ENCODE peak calls at places on chromosomes 7 and 10, in six cellular contexts. O, F, M, Z, L and X are unnamed samples.

GRCh38 chr10:124956764-124957163 is 14.8 kb downstream of the ZRANB1 start:
- DNase-seq in O (no peak), F (no peak), M (no peak), Z (no peak), L (no peak), X (no peak)

GRCh38 chr7:38840736-38841460 is 68.1 kb downstream of the VPS41 start:
- DNase-seq in O (no peak), F (no peak), M (peak; percentile 89), Z (no peak), L (no peak), X (no peak)

GRCh38 chr10:32367793-32368453 is 21.0 kb upstream of the EPC1 start:
- DNase-seq in O (peak; percentile 46), F (peak; percentile 83), M (peak; percentile 81), Z (peak; percentile 62), L (peak; percentile 78), X (peak; percentile 82)

GRCh38 chr7:12229046-12229445 is 18.0 kb downstream of the TMEM106B start:
- DNase-seq in O (no peak), F (no peak), M (peak; percentile 50), Z (no peak), L (no peak), X (no peak)

GRCh38 chr10:124532106-124532641 is 70.6 kb downstream of the LHPP start:
- DNase-seq in O (no peak), F (peak; percentile 91), M (peak; percentile 46), Z (no peak), L (no peak), X (peak; percentile 93)

GRCh38 chr10:94192974-94193373 is 169.8 kb downstream of the NOC3L start:
- DNase-seq in O (no peak), F (no peak), M (peak; percentile 35), Z (no peak), L (no peak), X (no peak)

GRCh38 chr7:132739271-132739955 is 163.1 kb upstream of the PLXNA4 start:
- DNase-seq in O (no peak), F (no peak), M (peak; percentile 81), Z (no peak), L (no peak), X (no peak)

GRCh38 chr10:119103687-119104652 is at the start of gene DENND10:
- DNase-seq in O (peak; percentile 100), F (peak; percentile 85), M (peak; percentile 87), Z (peak; percentile 85), L (peak; percentile 78), X (peak; percentile 96)

GRCh38 chr10:92567952-92568600 is 5.8 kb downstream of the IDE start:
- DNase-seq in O (no peak), F (peak; percentile 9), M (peak; percentile 83), Z (no peak), L (no peak), X (no peak)

GRCh38 chr7:143979359-143979758 is 20.8 kb upstream of the OR6B1 start:
- DNase-seq in O (no peak), F (no peak), M (peak; percentile 82), Z (no peak), L (no peak), X (no peak)

GRCh38 chr7:47302560-47302959 is 279.4 kb downstream of the TNS3 start:
- DNase-seq in O (no peak), F (no peak), M (no peak), Z (no peak), L (no peak), X (no peak)

GRCh38 chr10:17512341-17513001 is 58.1 kb upstream of the ST8SIA6 start:
- DNase-seq in O (no peak), F (no peak), M (peak; percentile 93), Z (peak; percentile 17), L (no peak), X (no peak)

GRCh38 chr10:62759599-62760175 is 44.8 kb upstream of the ADO start:
- DNase-seq in O (no peak), F (no peak), M (no peak), Z (no peak), L (no peak), X (no peak)

GRCh38 chr7:67210567-67210966 is 213.9 kb downstream of the TYW1 start:
- DNase-seq in O (no peak), F (no peak), M (no peak), Z (no peak), L (no peak), X (no peak)

GRCh38 chr10:71268247-71268691 is 50.8 kb upstream of the SLC29A3 start:
- DNase-seq in O (no peak), F (peak; percentile 64), M (peak; percentile 66), Z (no peak), L (no peak), X (peak; percentile 85)
- TF ChIP-seq CTCF in O (peak; percentile 66), F (peak; percentile 77), M (peak; percentile 88), Z (peak; percentile 69), L (no peak), X (peak; percentile 88)

DNA sequence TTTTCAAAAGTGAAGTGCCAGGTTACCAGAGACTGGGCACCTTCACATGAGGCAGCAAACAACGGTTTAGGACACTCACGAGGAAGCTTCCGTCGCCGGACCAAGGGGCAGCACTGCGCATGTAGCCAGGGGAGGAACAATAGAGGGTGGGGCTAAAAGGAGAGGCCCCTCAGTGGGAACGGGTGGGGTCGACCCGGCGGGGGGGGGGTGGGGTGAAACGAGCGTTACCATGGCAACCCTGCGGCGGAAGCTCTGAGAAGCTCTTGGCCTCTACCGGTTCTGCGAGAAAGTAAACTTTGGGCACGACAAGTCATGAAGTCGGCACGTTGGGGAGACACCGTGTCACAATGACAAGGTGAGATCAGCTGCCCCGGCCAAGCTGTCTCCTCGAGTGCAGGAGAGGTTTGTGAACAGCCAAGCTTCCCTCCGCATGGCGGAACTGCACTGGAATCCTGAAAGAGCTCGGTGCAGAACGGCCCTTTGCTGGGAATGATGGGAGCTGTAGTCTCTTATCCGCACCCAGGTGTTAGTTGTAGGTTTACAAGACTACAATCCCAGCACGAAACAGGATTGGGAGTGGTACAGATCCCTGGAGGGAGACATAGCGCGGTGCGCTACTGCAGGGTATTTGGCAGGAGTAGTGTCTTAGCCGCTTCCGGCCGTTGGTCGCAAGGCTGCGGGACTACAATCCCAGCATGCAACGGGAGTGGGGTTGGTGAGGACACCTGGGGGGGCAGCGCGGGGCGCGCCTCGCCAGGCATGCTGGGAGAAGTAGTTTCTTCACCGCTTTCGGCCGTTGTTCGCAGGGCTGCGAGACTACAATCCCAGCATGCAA is 72.8 kb upstream of the ZNF722 start:
- DNase-seq in O (peak; percentile 96), F (no peak), M (peak; percentile 2), Z (peak; percentile 93), L (peak; percentile 90), X (no peak)
- H3K4me3 ChIP-seq in O (peak overlapping the region; percentile 77), F (no peak overlapping the region), M (no peak overlapping the region), Z (peak overlapping the region; percentile 71), L (peak overlapping the region; percentile 93), X (no peak overlapping the region)

DNA sequence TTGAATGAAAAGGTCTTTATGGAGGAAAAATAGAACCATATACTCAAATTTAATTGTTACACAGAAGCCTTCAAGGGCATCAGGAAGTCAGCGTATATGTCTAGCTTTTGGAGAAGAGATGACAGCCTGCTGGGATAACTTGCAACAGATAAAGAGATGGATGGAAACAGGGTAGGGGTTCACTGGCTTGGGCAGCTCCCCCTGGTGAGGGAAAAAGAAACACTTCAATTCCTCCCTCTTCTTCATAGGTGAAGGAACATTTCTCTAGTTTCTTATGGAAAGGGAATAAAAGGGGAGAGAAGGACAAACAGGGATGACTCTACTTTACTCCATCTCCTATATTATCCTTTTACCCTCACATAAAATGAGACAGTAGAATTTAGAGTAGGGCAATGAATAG is 635.7 kb downstream of the PHTF2 start:
- DNase-seq in O (no peak), F (peak; percentile 62), M (no peak), Z (no peak), L (no peak), X (no peak)
- TF ChIP-seq CTCF in O (peak; percentile 21), F (peak; percentile 73), M (peak; percentile 23), Z (peak; percentile 22), L (no peak), X (peak; percentile 78)

DNA sequence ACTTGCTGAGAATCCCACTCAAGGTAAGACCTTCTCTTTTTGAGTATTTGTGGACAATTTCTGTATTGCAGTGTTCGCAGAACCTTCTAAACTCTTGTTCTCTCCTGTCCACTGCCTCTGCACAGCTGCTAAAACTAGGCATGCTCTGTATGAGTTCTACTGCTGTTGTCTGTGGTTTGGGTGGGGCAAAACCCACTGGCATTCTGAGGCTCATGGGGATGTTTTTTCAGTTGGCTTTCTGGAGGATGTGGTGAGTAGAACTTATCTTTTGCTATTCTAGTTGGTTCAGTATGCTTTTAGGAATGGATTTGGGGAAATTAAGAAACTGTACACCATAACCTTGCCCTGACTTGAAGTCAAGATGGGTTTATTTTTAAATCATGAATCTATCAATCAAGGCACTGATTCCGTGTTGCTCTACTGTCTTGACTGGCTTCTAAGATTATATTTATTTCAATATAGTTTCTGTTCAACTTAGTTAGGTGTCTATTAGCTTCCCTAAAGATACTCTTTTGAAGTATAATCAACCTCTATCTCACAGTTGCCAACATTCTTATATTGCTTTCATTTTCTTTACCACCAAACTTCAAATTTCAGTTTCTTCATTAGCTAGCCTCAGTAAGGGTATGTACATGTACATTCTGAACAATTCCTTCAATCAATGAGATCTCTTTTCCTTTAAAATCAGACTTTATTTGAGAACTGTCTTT is 25.0 kb upstream of the C1GALT1 start:
- DNase-seq in O (no peak), F (no peak), M (peak; percentile 82), Z (no peak), L (peak; percentile 68), X (no peak)
- H3K4me3 ChIP-seq in O (peak overlapping the region; percentile 26), F (no peak overlapping the region), M (no peak overlapping the region), Z (no peak overlapping the region), L (peak overlapping the region; percentile 39), X (no peak overlapping the region)

GRCh38 chr7:94295805-94296204 is 98.9 kb upstream of the COL1A2 start:
- DNase-seq in O (peak; percentile 39), F (no peak), M (peak; percentile 91), Z (no peak), L (no peak), X (no peak)
- TF ChIP-seq CTCF in O (peak; percentile 90), F (peak; percentile 45), M (peak; percentile 78), Z (peak; percentile 67), L (no peak), X (peak; percentile 65)